ENCODE peak calls at places on chromosomes 2 and 18, in four cellular contexts. K is nephron progenitor cell, Q is NCI-H1092, O is RWPE2. T is an unnamed sample.
A peak's percentile ranks its signal among the peaks of the same experiment; 100 is the strongest.

GRCh38 chr2:102144128-102144527 is 1.6 kb downstream of the IL1R1 start:
- DNase-seq in K (no peak), O (no peak), Q (no peak), T (no peak)

GRCh38 chr2:42962521-42962953 is 170.2 kb upstream of the HAAO start:
- DNase-seq in Q (no peak), O (no peak), K (no peak), T (no peak)

GRCh38 chr2:89763581-89764485 is 1072.4 kb downstream of the RPIA start:
- DNase-seq in O (peak; percentile 72), Q (no peak), K (no peak), T (peak; percentile 12)

GRCh38 chr2:32732912-32733472 is 105.1 kb downstream of the TTC27 start:
- DNase-seq in Q (no peak), O (no peak), K (no peak), T (no peak)

GRCh38 chr2:6866239-6866745 is 585 bp upstream of the CMPK2 start:
- DNase-seq in Q (peak; percentile 7), K (peak; percentile 30), O (no peak), T (peak; percentile 60)

GRCh38 chr2:59935005-59935404 is 618.4 kb downstream of the BCL11A start:
- DNase-seq in O (no peak), K (no peak), Q (no peak), T (peak; percentile 7)

GRCh38 chr2:10614940-10615339 is 74.8 kb downstream of the NOL10 start:
- DNase-seq in K (no peak), O (no peak), Q (no peak), T (no peak)

GRCh38 chr2:205086689-205087088 is 541.4 kb downstream of the PARD3B start:
- DNase-seq in Q (no peak), K (no peak), O (no peak), T (peak; percentile 2)

GRCh38 chr18:22470511-22471181 is 52.9 kb upstream of the CTAGE1 start:
- DNase-seq in O (no peak), Q (no peak), K (peak; percentile 26), T (no peak)

GRCh38 chr2:36469267-36469561 is 113.6 kb downstream of the CRIM1 start:
- DNase-seq in Q (no peak), O (no peak), K (no peak), T (no peak)

GRCh38 chr18:61975526-61976326 is 82.9 kb upstream of the RNF152 start:
- DNase-seq in Q (no peak), O (no peak), K (no peak), T (no peak)

GRCh38 chr18:60053747-60054304 is 154.0 kb downstream of the PMAIP1 start:
- DNase-seq in Q (no peak), K (no peak), O (peak; percentile 88), T (no peak)

GRCh38 chr2:42196403-42197267 is 27.5 kb downstream of the EML4 start:
- DNase-seq in Q (no peak), O (no peak), K (peak; percentile 12), T (peak; percentile 77)

GRCh38 chr18:38961880-38962279 is 1396.3 kb upstream of the CELF4 start:
- DNase-seq in Q (no peak), O (no peak), K (no peak), T (no peak)

GRCh38 chr18:3886575-3887322 is 436.8 kb downstream of the TGIF1 start:
- DNase-seq in O (no peak), K (no peak), Q (no peak), T (no peak)

GRCh38 chr2:184326076-184326475 is 272.3 kb upstream of the ZNF804A start:
- DNase-seq in O (no peak), Q (no peak), K (no peak), T (no peak)

GRCh38 chr2:201854221-201854801 is 48.0 kb downstream of the CDK15 start:
- DNase-seq in K (no peak), O (no peak), Q (no peak), T (no peak)

GRCh38 chr2:189791338-189792042 is 7.2 kb downstream of the PMS1 start:
- DNase-seq in O (no peak), Q (no peak), K (no peak), T (no peak)

GRCh38 chr2:65786001-65786400 is 353.6 kb upstream of the SPRED2 start:
- DNase-seq in Q (no peak), K (no peak), O (no peak), T (no peak)

GRCh38 chr2:16746329-16746728 is 80.7 kb upstream of the CYRIA start:
- DNase-seq in O (no peak), Q (no peak), K (no peak), T (no peak)

T was measured in SK-N-SH.